ENCODE peak calls at places on chromosomes 2 and 18, in ten cellular contexts. X, N, C, U, H, I, F, O, V and K are unnamed samples.

GRCh38 chr2:233832869-233833812 is 21.2 kb downstream of the HJURP start:
- DNase-seq in X (peak; percentile 85), N (no peak), C (peak; percentile 46), U (peak; percentile 69), H (peak; percentile 44), I (peak; percentile 67), F (peak; percentile 26), O (peak; percentile 69), V (no peak), K (no peak)

GRCh38 chr18:75252136-75252535 is 41.5 kb downstream of the TSHZ1 start:
- DNase-seq in X (no peak), N (no peak), C (no peak), U (no peak), H (no peak), I (no peak), F (no peak), O (no peak), V (no peak), K (no peak)

GRCh38 chr2:119463990-119464389 is 32.3 kb downstream of the TMEM37 start:
- DNase-seq in X (no peak), N (no peak), C (no peak), U (no peak), H (no peak), I (no peak), F (no peak), O (no peak), V (no peak), K (no peak)

GRCh38 chr2:66437601-66438497 is 2.9 kb downstream of the MEIS1 start:
- DNase-seq in X (peak; percentile 77), N (peak; percentile 65), C (no peak), U (no peak), H (peak; percentile 54), I (no peak), F (peak; percentile 31), O (no peak), V (no peak), K (no peak)

GRCh38 chr2:83364264-83364663 is 1094.8 kb downstream of the SUCLG1 start:
- DNase-seq in X (no peak), N (no peak), C (no peak), U (no peak), H (no peak), I (peak; percentile 41), F (no peak), O (no peak), V (no peak), K (no peak)

GRCh38 chr18:79404567-79404910 is 8.8 kb downstream of the NFATC1 start:
- DNase-seq in X (no peak), N (no peak), C (no peak), U (no peak), H (no peak), I (no peak), F (no peak), O (no peak), V (no peak), K (no peak)

GRCh38 chr2:64260817-64261216 is 116.6 kb upstream of the PELI1 start:
- DNase-seq in X (peak; percentile 13), N (peak; percentile 15), C (no peak), U (no peak), H (no peak), I (no peak), F (peak; percentile 50), O (no peak), V (peak; percentile 29), K (no peak)

GRCh38 chr2:24724111-24724775 is 68.9 kb downstream of the PTRHD1 start:
- DNase-seq in X (no peak), N (no peak), C (no peak), U (no peak), H (no peak), I (no peak), F (no peak), O (no peak), V (no peak), K (no peak)

GRCh38 chr2:207481924-207482323 is 47.8 kb upstream of the CREB1 start:
- DNase-seq in X (peak; percentile 19), N (no peak), C (no peak), U (no peak), H (peak; percentile 83), I (no peak), F (no peak), O (no peak), V (no peak), K (no peak)

GRCh38 chr18:57970356-57971095 is 73.5 kb upstream of the NEDD4L start:
- DNase-seq in X (peak; percentile 36), N (no peak), C (no peak), U (no peak), H (no peak), I (no peak), F (peak; percentile 10), O (peak; percentile 13), V (no peak), K (no peak)

GRCh38 chr2:138757376-138757775 is 22.8 kb downstream of the NXPH2 start:
- DNase-seq in X (no peak), N (no peak), C (no peak), U (no peak), H (no peak), I (no peak), F (no peak), O (no peak), V (no peak), K (no peak)

GRCh38 chr2:44233450-44234128 is 41.7 kb upstream of the SLC3A1 start:
- DNase-seq in X (peak; percentile 18), N (no peak), C (no peak), U (peak; percentile 45), H (no peak), I (peak; percentile 87), F (no peak), O (no peak), V (no peak), K (no peak)